ENCODE peak calls at places on chromosomes 13 and 19, in four cellular contexts. W is astrocyte of the spinal cord, D is cardiac fibroblast, F is ascending aorta. L is an unnamed sample.

GRCh38 chr13:46296920-46297319 is 85.2 kb downstream of the LRRC63 start:
- DNase-seq in W (peak), F (no peak), D (peak), L (no peak)

GRCh38 chr19:10510301-10510802 is 6.9 kb downstream of the S1PR5 start:
- DNase-seq in F (no peak), W (no peak), D (no peak), L (no peak)

GRCh38 chr13:35909837-35910236 is 221.3 kb downstream of the DCLK1 start:
- DNase-seq in W (no peak), F (no peak), D (no peak), L (no peak)

GRCh38 chr19:33403221-33403972 is 29.9 kb downstream of the CEBPG start:
- DNase-seq in D (no peak), F (no peak), W (no peak), L (no peak)

GRCh38 chr13:98827449-98827848 is 75.0 kb upstream of the SLC15A1 start:
- DNase-seq in D (no peak), F (no peak), W (no peak), L (no peak)

GRCh38 chr13:97319088-97319487 is 97.0 kb downstream of the MBNL2 start:
- DNase-seq in F (no peak), W (no peak), D (peak), L (no peak)

GRCh38 chr19:46115396-46116109 is 8.9 kb downstream of the IGFL3 start:
- DNase-seq in F (no peak), W (peak), D (peak), L (no peak)

GRCh38 chr13:51618626-51619025 is 34.4 kb downstream of the WDFY2 start:
- DNase-seq in W (no peak), D (peak), F (no peak), L (no peak)

GRCh38 chr19:51783373-51783772 is 11.6 kb upstream of the FPR3 start:
- DNase-seq in W (no peak), F (no peak), D (peak), L (no peak)

GRCh38 chr13:48188129-48188528 is 44.9 kb upstream of the ITM2B start:
- DNase-seq in F (no peak), W (no peak), D (no peak), L (no peak)

GRCh38 chr19:1921825-1922224 is 16.6 kb downstream of the ADAT3 start:
- DNase-seq in F (no peak), W (no peak), D (no peak), L (no peak)

GRCh38 chr19:11964496-11964857 is 363 bp upstream of the ZNF763 start:
- DNase-seq in F (no peak), D (no peak), W (no peak), L (no peak)

GRCh38 chr19:32719611-32720059 is at the start of gene TDRD12:
- DNase-seq in F (no peak), D (no peak), W (no peak), L (no peak)

GRCh38 chr19:2048959-2049740 is 1.9 kb downstream of the MKNK2 start:
- DNase-seq in W (no peak), D (no peak), F (no peak), L (no peak)

GRCh38 chr19:1749373-1750342 is 3.6 kb upstream of the ONECUT3 start:
- DNase-seq in D (no peak), F (no peak), W (no peak), L (no peak)

GRCh38 chr13:33009019-33009418 is 7.2 kb upstream of the KL start:
- DNase-seq in D (no peak), W (no peak), F (no peak), L (no peak)
- TF ChIP-seq CTCF in D (no peak), W (no peak), F (no peak), L (no peak)

GRCh38 chr19:49489601-49490167 is 2.3 kb downstream of the RPL13A start:
- DNase-seq in F (no peak), D (no peak), W (no peak), L (no peak)
- TF ChIP-seq CTCF in F (no peak), D (no peak), W (no peak), L (no peak)

GRCh38 chr13:42002066-42002465 is 41.2 kb upstream of the VWA8 start:
- DNase-seq in W (no peak), F (no peak), D (no peak), L (no peak)

GRCh38 chr13:41995946-41996345 is 35.0 kb upstream of the VWA8 start:
- DNase-seq in W (peak), F (no peak), D (peak), L (no peak)

GRCh38 chr13:42000836-42001235 is 39.9 kb upstream of the VWA8 start:
- DNase-seq in F (no peak), D (no peak), W (no peak), L (no peak)

DNA sequence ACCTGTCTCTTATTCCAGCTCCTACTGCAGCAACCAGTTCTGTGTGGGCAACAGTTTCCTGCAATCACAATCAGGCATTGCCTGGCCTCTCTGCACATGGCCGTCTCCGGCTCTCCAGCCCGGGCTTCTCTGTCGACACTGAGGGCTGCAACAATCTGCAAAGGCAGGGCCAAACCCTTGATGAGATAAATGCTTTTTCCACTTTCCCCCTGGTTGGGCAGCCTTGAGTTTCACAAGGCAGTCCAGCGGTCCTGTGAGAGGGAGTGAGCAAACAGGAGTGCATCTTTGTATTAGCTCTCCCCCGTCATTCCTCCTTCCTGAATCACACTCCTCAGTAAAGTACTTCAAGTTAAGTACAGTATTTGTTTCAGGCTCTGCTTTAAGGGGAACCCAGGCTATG is 40.7 kb upstream of the VWA8 start:
- DNase-seq in F (no peak), W (peak), D (peak), L (peak)
- TF ChIP-seq CTCF in F (no peak), W (no peak), D (no peak), L (no peak)

GRCh38 chr13:113958373-113958772 is 15.5 kb downstream of the C13orf46 start:
- DNase-seq in D (no peak), W (no peak), F (no peak), L (no peak)
- TF ChIP-seq CTCF in D (no peak), W (no peak), F (no peak), L (no peak)

L was measured in omental fat pad.